ENCODE peak calls at places on chromosomes 6 and 20, in four cellular contexts. Q is heart left ventricle, P is A673, R is prostate gland. T is an unnamed sample.

GRCh38 chr6:75272145-75272840 is 12.3 kb downstream of the TMEM30A start:
- DNase-seq in P (no peak), Q (no peak), R (no peak), T (peak; percentile 24)

GRCh38 chr20:25254986-25255680 is 7.2 kb downstream of the PYGB start:
- DNase-seq in P (no peak), R (peak; percentile 85), Q (no peak), T (peak; percentile 95)

GRCh38 chr6:26478100-26478984 is 20.6 kb downstream of the BTN2A1 start:
- DNase-seq in P (no peak), Q (no peak), R (no peak), T (no peak)

GRCh38 chr6:149895702-149896310 is 2.1 kb downstream of the RAET1E start:
- DNase-seq in R (peak; percentile 24), P (peak; percentile 95), Q (no peak), T (peak; percentile 37)

GRCh38 chr20:38141154-38141888 is 23.7 kb downstream of the TGM2 start:
- DNase-seq in P (no peak), Q (no peak), R (no peak), T (no peak)

GRCh38 chr6:2021713-2022125 is 223.7 kb downstream of the GMDS start:
- DNase-seq in R (peak; percentile 7), P (peak; percentile 92), Q (peak; percentile 83), T (peak; percentile 30)

GRCh38 chr6:19032486-19033295 is 645.5 kb downstream of the RNF144B start:
- DNase-seq in R (no peak), P (no peak), Q (no peak), T (no peak)

GRCh38 chr20:54194724-54195438 is 13.0 kb upstream of the PFDN4 start:
- DNase-seq in Q (no peak), R (no peak), P (peak; percentile 11), T (no peak)

GRCh38 chr6:52790841-52791240 is 12.8 kb downstream of the GSTA1 start:
- DNase-seq in P (no peak), R (no peak), Q (no peak), T (no peak)

GRCh38 chr6:105600342-105601293 is 197.7 kb upstream of the PREP start:
- DNase-seq in R (no peak), P (no peak), Q (no peak), T (no peak)

GRCh38 chr6:39865011-39865888 is 69.0 kb downstream of the MOCS1 start:
- DNase-seq in Q (peak; percentile 76), R (peak; percentile 15), P (peak; percentile 81), T (peak; percentile 86)

GRCh38 chr6:118306640-118307238 is 241.4 kb upstream of the PLN start:
- DNase-seq in Q (no peak), R (no peak), P (no peak), T (no peak)

GRCh38 chr6:20497200-20497820 is 36.9 kb upstream of the CDKAL1 start:
- DNase-seq in P (no peak), Q (no peak), R (no peak), T (no peak)

GRCh38 chr6:161292650-161293281 is 18.9 kb upstream of the AGPAT4 start:
- DNase-seq in Q (no peak), P (no peak), R (no peak), T (no peak)

GRCh38 chr20:45011108-45011526 is 44.8 kb downstream of the STK4 start:
- DNase-seq in P (peak; percentile 74), Q (no peak), R (peak; percentile 46), T (peak; percentile 38)

GRCh38 chr6:68880050-68880449 is 245.0 kb downstream of the ADGRB3 start:
- DNase-seq in P (peak; percentile 45), Q (no peak), R (no peak), T (no peak)

GRCh38 chr6:24378473-24379097 is 20.7 kb upstream of the DCDC2 start:
- DNase-seq in Q (no peak), P (no peak), R (no peak), T (no peak)

GRCh38 chr20:53939554-53940355 is 130.6 kb downstream of the BCAS1 start:
- DNase-seq in P (peak; percentile 98), Q (peak; percentile 91), R (peak; percentile 92), T (peak; percentile 95)

GRCh38 chr6:80214436-80215022 is 108.1 kb downstream of the BCKDHB start:
- DNase-seq in R (peak; percentile 10), P (peak; percentile 74), Q (no peak), T (peak; percentile 17)

GRCh38 chr6:163705923-163706322 is 291.4 kb downstream of the QKI start:
- DNase-seq in P (no peak), R (no peak), Q (no peak), T (no peak)

DNA sequence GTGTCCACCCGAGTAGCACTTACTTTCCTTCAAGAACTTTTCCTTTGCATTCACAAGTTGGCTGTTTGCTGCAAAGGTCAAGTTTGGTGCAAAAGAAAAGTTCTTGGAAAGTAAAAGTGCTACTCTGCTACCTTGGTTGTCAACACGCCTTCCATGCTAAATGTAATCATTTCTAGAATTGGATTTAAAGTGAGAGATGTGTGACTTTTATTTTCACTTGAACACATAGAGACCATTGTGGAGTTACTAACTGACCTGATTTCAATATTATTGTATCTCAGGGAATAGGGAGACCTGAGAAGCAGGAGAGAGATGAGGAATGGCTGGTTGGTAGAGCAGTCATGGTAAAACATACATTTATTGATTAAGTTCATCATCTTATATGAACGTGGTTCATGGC is 49.7 kb upstream of the IFNGR1 start:
- DNase-seq in Q (no peak), P (no peak), R (no peak), T (no peak)
- H3K27ac ChIP-seq in Q (no peak overlapping the region), P (no peak overlapping the region), R (no peak overlapping the region), T (no peak overlapping the region)

GRCh38 chr20:63471719-63472158 is 716 bp downstream of the KCNQ2 start:
- DNase-seq in R (no peak), Q (no peak), P (no peak), T (no peak)

GRCh38 chr20:63471002-63471718 is 1.3 kb downstream of the KCNQ2 start:
- DNase-seq in P (no peak), Q (no peak), R (no peak), T (no peak)

GRCh38 chr20:63473555-63474449 is 1.3 kb upstream of the KCNQ2 start:
- DNase-seq in P (peak; percentile 44), Q (no peak), R (no peak), T (no peak)

GRCh38 chr20:63472862-63473390 is 471 bp upstream of the KCNQ2 start:
- DNase-seq in R (no peak), P (no peak), Q (no peak), T (no peak)

DNA sequence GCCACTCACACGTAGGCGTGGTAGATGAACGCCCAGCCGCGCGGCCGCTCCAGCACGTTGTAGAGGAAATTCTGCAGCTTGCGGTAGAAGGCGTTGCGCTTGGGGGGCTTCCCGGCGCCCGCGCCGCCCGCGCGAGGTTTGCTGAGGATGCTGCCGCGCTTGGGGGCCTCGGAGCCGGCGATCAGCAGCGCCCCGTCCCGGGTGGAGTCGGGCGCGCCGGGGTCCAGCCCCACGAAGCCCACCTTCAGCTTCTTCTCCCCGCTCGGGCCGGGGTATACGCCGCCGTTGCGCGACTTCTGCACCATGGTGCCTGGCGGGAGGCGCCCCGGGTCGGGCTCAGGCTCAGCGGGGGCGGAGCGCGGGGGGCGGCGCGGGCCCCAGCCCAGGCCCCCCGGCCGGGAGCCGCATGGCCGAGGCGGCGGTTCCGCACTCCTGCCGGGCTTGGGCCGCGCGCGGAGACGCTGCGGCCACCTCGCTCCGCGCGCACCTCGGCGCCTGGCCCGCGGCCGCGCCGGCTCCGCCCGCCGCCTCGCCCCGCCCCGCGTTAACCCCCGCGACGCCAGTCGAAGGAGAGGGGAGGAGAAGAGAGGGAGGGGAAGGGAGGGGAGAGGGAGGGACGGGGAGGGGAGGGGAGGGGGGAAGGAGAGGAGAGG is at the start of gene KCNQ2:
- DNase-seq in P (peak; percentile 60), Q (no peak), R (no peak), T (no peak)
- H3K4me3 ChIP-seq in P (peak within 1 kb of the TSS; percentile 55), Q (no peak within 1 kb of the TSS), R (no peak within 1 kb of the TSS), T (no peak within 1 kb of the TSS)

GRCh38 chr6:56087421-56087820 is 160.0 kb downstream of the COL21A1 start:
- DNase-seq in P (peak; percentile 70), Q (no peak), R (no peak), T (no peak)

GRCh38 chr6:56093776-56094175 is 153.6 kb downstream of the COL21A1 start:
- DNase-seq in Q (no peak), P (no peak), R (no peak), T (no peak)

GRCh38 chr6:56088641-56089040 is 158.7 kb downstream of the COL21A1 start:
- DNase-seq in Q (no peak), P (no peak), R (no peak), T (no peak)

GRCh38 chr6:56096454-56096853 is 150.9 kb downstream of the COL21A1 start:
- DNase-seq in P (peak; percentile 66), R (no peak), Q (no peak), T (no peak)

GRCh38 chr6:56091159-56091869 is 156.1 kb downstream of the COL21A1 start:
- DNase-seq in Q (no peak), R (no peak), P (peak; percentile 71), T (no peak)
- H3K27ac ChIP-seq in Q (peak overlapping the region; percentile 74), R (no peak overlapping the region), P (peak overlapping the region; percentile 77), T (no peak overlapping the region)

GRCh38 chr6:157648561-157648960 is 174.5 kb upstream of the SNX9 start:
- DNase-seq in Q (no peak), R (no peak), P (no peak), T (peak; percentile 76)
- H3K4me3 ChIP-seq in Q (no peak overlapping the region), R (no peak overlapping the region), P (no peak overlapping the region), T (no peak overlapping the region)

GRCh38 chr6:33819021-33819420 is 15.2 kb upstream of the MLN start:
- DNase-seq in Q (no peak), P (no peak), R (no peak), T (no peak)

GRCh38 chr6:33817520-33817919 is 13.7 kb upstream of the MLN start:
- DNase-seq in P (no peak), Q (no peak), R (no peak), T (peak; percentile 94)

GRCh38 chr6:33818293-33818692 is 14.5 kb upstream of the MLN start:
- DNase-seq in Q (no peak), P (no peak), R (no peak), T (no peak)

GRCh38 chr6:33815854-33816253 is 12.1 kb upstream of the MLN start:
- DNase-seq in R (no peak), P (peak; percentile 68), Q (no peak), T (peak; percentile 51)

GRCh38 chr6:33816911-33817310 is 13.1 kb upstream of the MLN start:
- DNase-seq in P (no peak), R (no peak), Q (no peak), T (peak; percentile 53)
- H3K27ac ChIP-seq in P (no peak overlapping the region), R (no peak overlapping the region), Q (no peak overlapping the region), T (peak overlapping the region; percentile 67)